ENCODE peak calls at places on chromosomes 16 and 17, in nine cellular contexts. N is uterus; W is lung; O is nephron progenitor cell; G is cardiac fibroblast; C is Calu3; Z is CD4-positive, alpha-beta T cell; H is foreskin fibroblast; B is RWPE1. T is an unnamed sample.

GRCh38 chr16:58501242-58502131 is 1.5 kb downstream of the NDRG4 start:
- DNase-seq in N (no peak), G (no peak), W (no peak), O (peak), H (no peak), C (peak), Z (peak), B (no peak), T (peak)

GRCh38 chr17:29870836-29871430 is 59.1 kb downstream of the SSH2 start:
- DNase-seq in Z (no peak), C (no peak), G (no peak), H (no peak), N (no peak), O (no peak), B (no peak), W (no peak), T (no peak)

GRCh38 chr16:9165601-9166220 is 74.3 kb downstream of the HAPSTR1 start:
- DNase-seq in O (no peak), W (no peak), G (no peak), B (no peak), Z (no peak), H (no peak), N (no peak), C (no peak), T (no peak)

GRCh38 chr16:72124148-72124547 is 30.5 kb downstream of the DHX38 start:
- DNase-seq in H (no peak), O (no peak), G (no peak), B (no peak), W (no peak), N (no peak), Z (no peak), C (no peak), T (no peak)

GRCh38 chr16:55571191-55571897 is 4.9 kb downstream of the CAPNS2 start:
- DNase-seq in Z (no peak), B (no peak), C (no peak), W (no peak), O (no peak), H (no peak), N (no peak), G (no peak), T (no peak)

GRCh38 chr16:75002474-75002873 is 3.6 kb downstream of the ZNRF1 start:
- DNase-seq in N (no peak), H (no peak), W (no peak), Z (no peak), G (no peak), C (no peak), O (no peak), B (no peak), T (no peak)

GRCh38 chr17:35084987-35085386 is 21.5 kb upstream of the RFFL start:
- DNase-seq in C (peak), W (no peak), H (peak), O (no peak), B (peak), Z (no peak), G (peak), N (no peak), T (no peak)

GRCh38 chr17:81412490-81413093 is 17.3 kb downstream of the BAHCC1 start:
- DNase-seq in G (peak), N (peak), C (no peak), Z (peak), B (no peak), W (no peak), O (no peak), H (no peak), T (no peak)

GRCh38 chr17:72466199-72466598 is 345.4 kb downstream of the SOX9 start:
- DNase-seq in H (peak), N (no peak), Z (no peak), G (peak), B (peak), W (peak), C (peak), O (no peak), T (no peak)

GRCh38 chr16:84786605-84787302 is 33.0 kb upstream of the CRISPLD2 start:
- DNase-seq in C (peak), B (no peak), O (no peak), G (no peak), Z (no peak), H (no peak), N (no peak), W (no peak), T (no peak)

GRCh38 chr16:82660078-82660645 is 33.4 kb downstream of the CDH13 start:
- DNase-seq in O (no peak), Z (no peak), B (no peak), H (no peak), W (no peak), G (peak), C (no peak), N (no peak), T (no peak)

GRCh38 chr17:1229354-1229890 is 40.8 kb upstream of the BHLHA9 start:
- DNase-seq in O (peak), G (no peak), C (peak), B (no peak), W (peak), N (peak), Z (no peak), H (no peak), T (peak)

GRCh38 chr16:21628196-21628726 is 24.1 kb downstream of the IGSF6 start:
- DNase-seq in W (no peak), G (no peak), B (no peak), H (no peak), O (no peak), N (no peak), Z (no peak), C (no peak), T (no peak)

GRCh38 chr17:35907691-35908090 is 22.9 kb downstream of the RDM1 start:
- DNase-seq in C (no peak), G (peak), N (no peak), O (no peak), H (no peak), W (no peak), Z (no peak), B (no peak), T (no peak)

GRCh38 chr16:4371481-4372314 is at the start of gene VASN:
- DNase-seq in H (peak), Z (peak), B (peak), W (peak), O (peak), G (peak), N (peak), C (peak), T (peak)

GRCh38 chr17:68533887-68534700 is 21.9 kb downstream of the PRKAR1A start:
- DNase-seq in N (no peak), O (no peak), Z (no peak), C (no peak), H (peak), W (no peak), G (peak), B (no peak), T (no peak)

GRCh38 chr17:63496177-63496576 is 19.3 kb downstream of the ACE start:
- DNase-seq in G (no peak), N (no peak), C (no peak), Z (no peak), B (no peak), W (no peak), H (no peak), O (no peak), T (no peak)

GRCh38 chr16:745739-746138 is 4.9 kb upstream of the CIAO3 start:
- DNase-seq in O (peak), W (peak), G (no peak), H (no peak), Z (no peak), B (no peak), C (peak), N (no peak), T (no peak)
- TF ChIP-seq CTCF in O (peak), W (no peak), G (peak), H (peak), Z (no peak), B (peak), C (peak), N (no peak), T (no peak)

DNA sequence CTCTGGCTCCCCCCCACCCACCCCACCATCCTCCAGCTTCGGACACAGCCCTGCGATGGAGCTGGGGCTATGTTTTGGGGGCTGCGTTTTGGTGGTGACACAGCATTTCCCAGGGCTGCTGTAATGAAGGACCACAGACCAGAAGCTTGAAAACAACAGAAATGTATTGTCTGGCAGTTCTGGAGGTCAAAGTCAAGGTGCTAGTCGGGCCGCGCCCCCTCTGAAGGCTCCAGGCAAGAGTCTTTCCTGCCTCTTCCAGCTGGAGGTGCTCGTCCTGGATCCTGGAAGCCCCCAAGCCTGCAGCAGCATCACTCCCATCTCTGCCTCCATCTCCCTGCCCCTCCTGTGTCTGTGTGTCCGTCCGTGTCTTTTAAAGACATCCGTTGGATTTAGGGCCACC is 50.8 kb downstream of the TBC1D16 start:
- DNase-seq in G (no peak), C (no peak), H (no peak), N (no peak), B (no peak), O (no peak), Z (no peak), W (no peak), T (no peak)
- TF ChIP-seq CTCF in G (no peak), C (no peak), H (no peak), N (no peak), B (no peak), O (no peak), Z (no peak), W (no peak), T (no peak)

DNA sequence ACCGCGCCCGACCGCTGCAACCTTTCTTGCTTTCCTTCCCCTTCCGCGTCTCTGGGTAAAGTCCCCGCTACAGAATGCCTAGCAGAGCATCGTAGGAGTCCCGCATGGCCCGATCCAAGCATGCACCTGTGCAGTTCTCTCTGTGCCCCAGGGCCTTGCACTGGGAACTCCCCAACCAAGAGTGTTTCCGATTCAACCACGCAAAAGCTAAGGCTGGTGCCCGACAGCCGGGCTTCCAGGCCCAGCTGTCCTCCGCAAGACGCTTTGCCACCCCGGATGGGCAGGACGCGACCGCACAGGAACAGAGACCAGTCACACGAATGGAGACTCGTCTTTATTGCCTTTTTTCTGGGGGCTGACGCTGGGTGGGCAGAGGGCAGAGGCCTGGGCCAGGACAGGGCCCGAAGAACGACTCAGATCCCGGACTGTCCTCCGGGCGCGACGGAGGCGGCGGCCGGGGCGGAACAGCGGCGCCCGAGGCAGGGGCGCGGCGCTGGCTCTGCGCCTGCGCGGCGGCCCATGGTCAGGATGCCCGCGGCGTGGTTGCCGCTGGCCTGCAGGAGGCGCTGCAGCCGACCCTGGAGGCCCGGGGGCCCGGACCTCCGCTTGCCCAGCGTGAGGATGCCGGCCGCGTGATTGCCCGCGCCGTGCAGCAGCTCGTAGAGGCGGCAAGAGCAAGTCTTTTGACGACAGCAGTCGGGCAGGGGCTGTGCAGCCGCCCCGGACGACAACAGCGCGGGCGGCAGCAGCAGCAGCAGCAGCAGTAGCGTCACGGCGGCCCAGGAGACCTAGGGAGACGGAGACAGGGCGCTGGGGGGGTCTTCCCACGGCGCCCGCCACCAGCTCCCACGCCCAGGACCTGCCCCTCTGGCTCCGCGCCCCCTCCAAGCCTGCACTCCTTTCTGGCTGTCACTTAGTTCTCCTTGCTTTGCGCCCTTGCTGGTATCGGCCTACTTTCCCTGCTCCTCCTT is 1.2 kb downstream of the HCRT start:
- DNase-seq in G (peak), Z (peak), C (peak), N (peak), H (peak), W (peak), O (peak), B (no peak), T (peak)
- TF ChIP-seq CTCF in G (peak), Z (peak), C (peak), N (peak), H (peak), W (peak), O (peak), B (peak), T (peak)

DNA sequence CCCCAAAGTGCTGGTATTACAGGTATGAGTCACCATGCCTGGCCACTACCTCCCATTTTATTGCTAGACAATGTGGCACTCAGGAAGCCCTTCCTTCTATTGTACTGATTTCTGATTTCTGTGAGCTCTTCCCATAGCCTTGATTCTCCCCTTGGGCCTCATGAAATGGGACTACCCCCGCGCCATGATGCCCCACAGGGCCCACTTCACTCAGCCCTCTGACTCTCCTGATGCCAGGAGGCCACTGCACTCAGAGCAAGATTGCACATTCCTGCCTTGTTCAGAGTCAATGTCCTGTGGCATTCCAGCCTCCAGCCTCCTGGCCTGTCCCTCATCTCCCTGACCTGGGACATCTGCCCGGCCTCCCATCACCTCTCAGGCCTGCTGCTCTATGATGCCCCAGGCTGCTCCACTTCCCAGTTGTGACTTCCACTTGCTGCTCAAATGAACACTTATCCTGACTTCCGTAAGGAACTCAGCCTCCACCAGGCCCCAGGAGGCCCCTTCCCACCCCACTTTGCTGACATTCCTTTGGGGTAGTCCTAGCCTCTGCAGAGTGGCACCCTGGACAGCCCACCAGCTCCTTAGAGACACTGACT is 66.6 kb upstream of the KSR1 start:
- DNase-seq in O (no peak), Z (no peak), B (no peak), G (no peak), W (no peak), C (no peak), H (no peak), N (no peak), T (no peak)
- TF ChIP-seq CTCF in O (no peak), Z (no peak), B (no peak), G (no peak), W (no peak), C (no peak), H (no peak), N (no peak), T (no peak)

GRCh38 chr17:7849185-7850117 is 5.4 kb upstream of the TMEM88 start:
- DNase-seq in C (no peak), G (no peak), B (no peak), O (no peak), W (no peak), H (no peak), N (peak), Z (peak), T (no peak)
- TF ChIP-seq CTCF in C (no peak), G (no peak), B (no peak), O (no peak), W (no peak), H (no peak), N (no peak), Z (no peak), T (no peak)

DNA sequence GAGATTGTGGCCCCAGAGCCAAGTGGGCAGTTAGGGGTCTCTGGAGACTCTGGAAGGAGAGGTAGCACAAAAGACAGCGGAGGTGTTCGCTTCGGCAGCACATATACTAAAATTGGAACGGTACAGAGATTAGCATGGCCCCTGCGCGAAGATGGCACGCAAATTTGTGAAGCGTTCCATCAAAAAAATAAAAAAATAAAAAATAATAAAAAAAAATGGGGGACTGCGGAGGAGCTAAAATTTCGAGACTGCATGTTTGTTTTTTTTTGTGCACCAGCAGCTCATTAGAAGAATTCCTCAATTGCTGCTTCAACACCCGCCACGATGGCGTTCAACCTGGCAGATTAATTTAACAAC is 39.1 kb downstream of the IGF2BP1 start:
- DNase-seq in O (no peak), G (no peak), B (no peak), W (no peak), H (no peak), Z (no peak), C (no peak), N (no peak), T (no peak)
- TF ChIP-seq CTCF in O (no peak), G (no peak), B (peak), W (no peak), H (no peak), Z (no peak), C (no peak), N (no peak), T (no peak)

T was measured in activated B cell treated with CpG ODN at 0.5 μM for 24 hours.